ENCODE peak calls at places on chromosomes 5 and 9, in five cellular contexts. K is cerebellum; W is cardiac muscle cell; I is glutamatergic neuron; X is activated CD4-positive, alpha-beta T cell treated with anti-CD3 and anti-CD28 coated beads for 1 hour. T is an unnamed sample.

GRCh38 chr5:133773247-133774202 is 161.2 kb upstream of the FSTL4 start:
- DNase-seq in X (no peak), I (no peak), W (no peak), K (no peak), T (no peak)

GRCh38 chr5:62937661-62938558 is 359.3 kb downstream of the LRRC70 start:
- DNase-seq in X (no peak), I (no peak), K (no peak), W (peak; percentile 80), T (no peak)

GRCh38 chr5:123075521-123076163 is 13.4 kb upstream of the PRDM6 start:
- DNase-seq in I (no peak), K (no peak), X (no peak), W (no peak), T (no peak)

GRCh38 chr5:56520951-56521350 is 287.8 kb upstream of the ANKRD55 start:
- DNase-seq in I (no peak), W (no peak), X (no peak), K (peak; percentile 57), T (no peak)

GRCh38 chr5:16735092-16735970 is 118.5 kb upstream of the RETREG1 start:
- DNase-seq in W (peak; percentile 30), K (no peak), I (no peak), X (no peak), T (no peak)

GRCh38 chr5:36657563-36657995 is 51.2 kb downstream of the SLC1A3 start:
- DNase-seq in K (no peak), X (no peak), I (no peak), W (peak; percentile 99), T (no peak)

GRCh38 chr5:15234366-15234765 is 265.6 kb upstream of the FBXL7 start:
- DNase-seq in I (no peak), K (no peak), X (no peak), W (no peak), T (no peak)

GRCh38 chr9:38527507-38527906 is 92.9 kb downstream of the ANKRD18A start:
- DNase-seq in X (no peak), I (no peak), K (no peak), W (no peak), T (no peak)

GRCh38 chr5:96117863-96118651 is 156.4 kb upstream of the ELL2 start:
- DNase-seq in W (no peak), K (no peak), I (no peak), X (no peak), T (no peak)

GRCh38 chr5:53603009-53603687 is 42.7 kb downstream of the NDUFS4 start:
- DNase-seq in I (no peak), K (peak; percentile 36), X (no peak), W (peak; percentile 55), T (no peak)

GRCh38 chr9:112013261-112013660 is 116.6 kb downstream of the UGCG start:
- DNase-seq in W (no peak), K (no peak), X (no peak), I (no peak), T (no peak)

GRCh38 chr9:91711755-91712591 is 238.1 kb downstream of the ROR2 start:
- DNase-seq in I (no peak), W (peak; percentile 43), X (no peak), K (no peak), T (peak; percentile 66)

GRCh38 chr5:125526940-125527339 is 780.5 kb upstream of the ZNF608 start:
- DNase-seq in W (peak; percentile 17), K (no peak), X (no peak), I (no peak), T (no peak)

GRCh38 chr5:150227606-150228273 is 37.9 kb downstream of the SLC6A7 start:
- DNase-seq in I (no peak), K (no peak), X (no peak), W (peak; percentile 36), T (no peak)

GRCh38 chr9:91681461-91682305 is 258.1 kb upstream of the NFIL3 start:
- DNase-seq in X (peak; percentile 19), W (peak; percentile 85), I (peak; percentile 89), K (peak; percentile 71), T (peak; percentile 63)

GRCh38 chr5:172044631-172045314 is 38.3 kb upstream of the FBXW11 start:
- DNase-seq in I (no peak), W (no peak), X (no peak), K (no peak), T (no peak)

GRCh38 chr5:140143521-140144258 is 18.0 kb downstream of the IGIP start:
- DNase-seq in K (no peak), X (no peak), I (no peak), W (no peak), T (no peak)

GRCh38 chr5:113686599-113686998 is 173.1 kb downstream of the YTHDC2 start:
- DNase-seq in I (no peak), K (no peak), W (no peak), X (no peak), T (no peak)

GRCh38 chr9:119026120-119026519 is 343.1 kb downstream of the BRINP1 start:
- DNase-seq in I (no peak), W (no peak), X (no peak), K (peak; percentile 69), T (no peak)

GRCh38 chr9:13804532-13804931 is 509.4 kb downstream of the NFIB start:
- DNase-seq in I (no peak), K (no peak), X (no peak), W (peak; percentile 94), T (no peak)

GRCh38 chr5:123001801-123002200 is 34.7 kb downstream of the PPIC start:
- DNase-seq in K (no peak), I (peak; percentile 44), W (no peak), X (no peak), T (no peak)

GRCh38 chr5:39201795-39202593 is 17.4 kb downstream of the FYB1 start:
- DNase-seq in I (no peak), K (no peak), X (no peak), W (no peak), T (no peak)

GRCh38 chr5:177427919-177428573 is 1.6 kb downstream of the GRK6 start:
- DNase-seq in W (no peak), I (no peak), X (no peak), K (no peak), T (no peak)

GRCh38 chr9:136273244-136273865 is 27.7 kb upstream of the QSOX2 start:
- DNase-seq in I (no peak), K (no peak), X (no peak), W (no peak), T (no peak)

T was measured in immature natural killer cell.